ENCODE peak calls at places on chromosomes 16 and 17, in five cellular contexts. K is fibroblast of villous mesenchyme; P is brain microvascular endothelial cell; Q is tibial nerve; G is activated CD8-positive, alpha-beta T cell treated with anti-CD3 and anti-CD28 coated beads for 36 hours. F is an unnamed sample.

GRCh38 chr16:15955425-15955824 is 6.0 kb downstream of the ABCC1 start:
- DNase-seq in P (no peak), G (no peak), Q (no peak), K (no peak), F (no peak)

GRCh38 chr17:78588258-78589030 is 11.2 kb upstream of the DNAH17 start:
- DNase-seq in G (no peak), P (no peak), Q (no peak), K (no peak), F (no peak)

GRCh38 chr17:76082326-76083251 is 3.6 kb downstream of the ZACN start:
- DNase-seq in K (no peak), Q (no peak), P (no peak), G (no peak), F (no peak)

GRCh38 chr17:43766413-43767052 is 7.9 kb upstream of the SOST start:
- DNase-seq in P (peak), K (peak), Q (peak), G (peak), F (no peak)

GRCh38 chr17:20103454-20104448 is 94.6 kb downstream of the SPECC1 start:
- DNase-seq in Q (no peak), G (no peak), K (no peak), P (no peak), F (no peak)

GRCh38 chr17:40498281-40499084 is 2.9 kb downstream of the TNS4 start:
- DNase-seq in K (no peak), P (no peak), Q (no peak), G (no peak), F (no peak)

GRCh38 chr16:27303256-27304100 is 10.3 kb upstream of the IL4R start:
- DNase-seq in K (no peak), P (no peak), G (no peak), Q (no peak), F (no peak)

GRCh38 chr17:6639014-6639650 is 1.4 kb downstream of the KIAA0753 start:
- DNase-seq in G (peak), K (no peak), Q (no peak), P (no peak), F (no peak)

GRCh38 chr16:23505942-23506605 is 4.2 kb downstream of the GGA2 start:
- DNase-seq in K (no peak), P (peak), G (no peak), Q (no peak), F (no peak)

GRCh38 chr17:78358538-78359215 is 1.2 kb downstream of the SOCS3 start:
- DNase-seq in P (no peak), Q (no peak), G (peak), K (peak), F (no peak)

GRCh38 chr16:66516808-66517585 is 32.9 kb downstream of the TK2 start:
- DNase-seq in K (peak), Q (peak), P (peak), G (peak), F (peak)

GRCh38 chr17:66945451-66945850 is 19.1 kb upstream of the CACNG4 start:
- DNase-seq in K (no peak), G (no peak), Q (no peak), P (no peak), F (no peak)

GRCh38 chr17:3678095-3678820 is 9.6 kb downstream of the EMC6 start:
- DNase-seq in K (no peak), Q (no peak), G (no peak), P (no peak), F (no peak)

GRCh38 chr16:12724216-12724615 is 79.5 kb downstream of the CPPED1 start:
- DNase-seq in P (no peak), K (no peak), G (no peak), Q (no peak), F (no peak)

GRCh38 chr17:81576621-81577277 is 24.6 kb upstream of the FAAP100 start:
- DNase-seq in P (peak), Q (no peak), K (peak), G (no peak), F (no peak)
- TF ChIP-seq CTCF in P (peak), Q (no peak), K (no peak), G (no peak), F (no peak)

DNA sequence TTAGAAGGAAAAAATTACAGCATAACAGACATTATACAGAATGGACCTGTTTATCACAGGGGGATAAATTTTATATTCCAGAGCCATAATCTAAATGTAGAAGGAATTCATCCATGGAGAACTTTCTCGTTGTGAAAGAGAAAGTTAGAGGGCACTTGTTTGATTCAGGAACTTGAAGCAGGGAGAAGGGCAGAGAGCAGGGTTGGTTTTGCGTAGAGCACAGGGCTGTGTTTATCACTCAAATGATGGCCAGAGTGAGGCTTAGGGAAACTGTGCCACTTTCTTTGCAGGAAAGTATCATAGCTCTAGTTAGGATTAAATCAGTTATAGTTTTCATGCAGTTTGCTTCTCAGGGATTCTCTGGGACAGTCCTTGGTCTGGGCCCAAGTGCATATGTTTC is 29.1 kb upstream of the MED13 start:
- DNase-seq in Q (no peak), P (no peak), K (no peak), G (no peak), F (no peak)
- TF ChIP-seq CTCF in Q (no peak), P (no peak), K (no peak), G (no peak), F (no peak)

GRCh38 chr16:10934325-10935107 is 7.8 kb downstream of the DEXI start:
- DNase-seq in G (no peak), Q (no peak), P (no peak), K (no peak), F (no peak)
- TF ChIP-seq CTCF in G (no peak), Q (no peak), P (no peak), K (no peak), F (no peak)

GRCh38 chr16:70704586-70704985 is 18.7 kb upstream of the MTSS2 start:
- DNase-seq in Q (no peak), P (no peak), G (no peak), K (no peak), F (no peak)

GRCh38 chr16:70703835-70704381 is 18.1 kb upstream of the MTSS2 start:
- DNase-seq in K (no peak), P (no peak), G (no peak), Q (no peak), F (no peak)

GRCh38 chr16:70702624-70703023 is 16.8 kb upstream of the MTSS2 start:
- DNase-seq in Q (no peak), P (no peak), K (no peak), G (no peak), F (no peak)

GRCh38 chr16:70701998-70702397 is 16.1 kb upstream of the MTSS2 start:
- DNase-seq in K (no peak), Q (no peak), G (no peak), P (no peak), F (no peak)

DNA sequence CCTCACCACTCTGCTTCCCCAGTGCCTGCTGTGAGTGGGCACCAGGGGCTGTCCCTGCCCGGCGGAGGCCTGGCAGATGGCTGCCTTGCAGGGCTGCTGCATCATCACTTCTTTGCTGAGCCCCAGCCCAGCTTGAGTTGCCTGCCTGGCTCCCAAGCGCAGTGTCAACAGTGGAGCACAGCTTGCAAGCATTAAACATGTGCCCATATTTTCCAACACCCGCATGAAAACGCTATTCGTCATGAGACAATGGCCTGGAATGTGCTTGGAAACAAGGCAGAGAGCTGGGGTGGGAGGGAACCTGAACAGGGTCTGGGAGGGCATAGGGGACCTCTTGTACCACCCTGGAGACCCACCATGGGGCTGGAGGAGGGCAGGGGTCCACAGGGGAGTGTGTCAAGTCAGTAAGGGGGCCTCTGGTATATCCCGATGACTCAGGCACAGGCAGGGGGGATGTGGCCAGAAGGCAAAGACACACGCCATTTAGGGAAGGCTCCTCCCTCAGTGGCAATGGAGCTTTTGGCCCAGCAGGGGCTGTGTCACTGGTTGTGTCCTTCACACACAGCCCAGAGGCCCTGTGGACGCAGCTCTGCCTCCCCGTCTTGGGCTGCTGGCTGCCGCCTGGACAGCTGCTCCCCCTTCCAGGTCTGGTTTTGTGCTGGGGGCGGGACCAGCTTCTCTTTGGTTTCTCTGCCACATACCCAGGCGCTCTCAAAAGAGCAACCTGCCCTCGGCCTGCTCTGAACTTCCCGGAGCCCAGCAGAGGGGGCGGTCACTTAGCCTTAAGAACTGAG is 17.4 kb upstream of the MTSS2 start:
- DNase-seq in G (no peak), P (peak), Q (no peak), K (peak), F (no peak)
- TF ChIP-seq CTCF in G (no peak), P (peak), Q (peak), K (peak), F (no peak)

GRCh38 chr16:52861614-52862022 is 191.1 kb downstream of the CHD9NB start:
- DNase-seq in G (no peak), Q (no peak), P (peak), K (no peak), F (no peak)
- TF ChIP-seq CTCF in G (no peak), Q (no peak), P (peak), K (no peak), F (no peak)

DNA sequence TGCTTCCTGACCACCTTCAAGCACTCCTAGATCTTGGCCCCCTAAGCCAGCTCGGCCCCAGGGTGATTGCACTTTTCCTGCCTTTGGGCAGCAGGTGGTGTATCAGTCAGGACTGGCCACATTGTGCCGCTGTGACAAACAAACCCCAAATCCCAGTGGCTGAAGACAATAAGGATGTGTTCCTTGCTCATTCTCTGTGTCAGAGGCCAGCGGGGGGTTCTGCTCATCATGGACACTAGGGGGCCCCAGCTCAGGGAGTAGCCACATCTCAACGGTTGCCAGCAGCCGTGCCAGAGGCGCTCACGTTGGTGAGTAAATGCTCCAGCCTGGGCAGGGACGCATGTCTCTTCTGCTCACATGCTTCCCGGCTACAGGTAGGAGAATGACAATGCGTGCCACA is 60.4 kb downstream of the ZDHHC7 start:
- DNase-seq in Q (no peak), K (no peak), P (no peak), G (peak), F (no peak)
- TF ChIP-seq CTCF in Q (no peak), K (peak), P (peak), G (peak), F (peak)

DNA sequence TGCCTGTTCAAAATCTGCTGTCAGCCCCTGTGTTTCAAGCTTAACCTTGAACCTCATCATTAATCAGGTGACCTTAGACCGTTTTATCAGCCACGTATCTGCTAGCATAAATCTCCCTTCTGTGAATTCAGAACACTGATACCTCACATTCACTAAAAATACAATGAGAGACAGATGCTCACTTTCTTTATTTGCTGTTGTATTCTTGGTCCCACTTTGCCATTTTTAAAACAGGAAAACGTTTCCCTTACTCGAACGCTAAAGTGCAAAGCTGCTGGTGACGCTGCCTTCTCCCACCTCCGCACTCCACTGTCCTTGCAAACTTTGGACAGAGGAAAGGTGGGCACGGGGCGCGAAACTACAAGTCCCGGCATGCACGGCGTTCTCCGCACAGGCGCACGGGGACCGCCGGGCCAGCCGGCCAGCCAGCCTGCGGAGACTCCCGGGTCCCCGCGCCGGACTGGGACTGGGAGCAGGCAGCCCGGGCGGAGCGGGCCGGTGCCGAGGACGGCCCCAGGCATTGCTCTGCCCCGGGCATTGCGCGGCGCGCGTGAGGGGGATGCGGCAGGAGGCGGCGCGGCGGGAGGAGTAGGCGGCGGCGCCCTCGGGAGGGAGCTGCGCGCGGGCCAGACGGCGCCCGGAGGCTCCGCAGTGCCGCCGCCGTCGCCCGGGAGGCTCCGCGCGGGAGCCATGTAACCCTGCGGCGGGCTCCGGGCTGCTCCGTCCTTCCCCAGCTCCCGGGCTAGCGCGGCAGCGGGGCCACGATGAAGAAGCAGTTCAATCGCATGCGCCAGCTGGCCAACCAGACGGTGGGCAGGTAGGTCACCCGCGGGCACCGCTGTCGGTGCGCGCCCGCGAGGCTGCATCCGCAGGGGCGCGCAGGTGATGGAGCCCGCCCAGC is at the start of gene ARHGAP44:
- DNase-seq in K (peak), P (peak), G (peak), Q (peak), F (peak)
- TF ChIP-seq CTCF in K (no peak), P (no peak), G (no peak), Q (no peak), F (no peak)

DNA sequence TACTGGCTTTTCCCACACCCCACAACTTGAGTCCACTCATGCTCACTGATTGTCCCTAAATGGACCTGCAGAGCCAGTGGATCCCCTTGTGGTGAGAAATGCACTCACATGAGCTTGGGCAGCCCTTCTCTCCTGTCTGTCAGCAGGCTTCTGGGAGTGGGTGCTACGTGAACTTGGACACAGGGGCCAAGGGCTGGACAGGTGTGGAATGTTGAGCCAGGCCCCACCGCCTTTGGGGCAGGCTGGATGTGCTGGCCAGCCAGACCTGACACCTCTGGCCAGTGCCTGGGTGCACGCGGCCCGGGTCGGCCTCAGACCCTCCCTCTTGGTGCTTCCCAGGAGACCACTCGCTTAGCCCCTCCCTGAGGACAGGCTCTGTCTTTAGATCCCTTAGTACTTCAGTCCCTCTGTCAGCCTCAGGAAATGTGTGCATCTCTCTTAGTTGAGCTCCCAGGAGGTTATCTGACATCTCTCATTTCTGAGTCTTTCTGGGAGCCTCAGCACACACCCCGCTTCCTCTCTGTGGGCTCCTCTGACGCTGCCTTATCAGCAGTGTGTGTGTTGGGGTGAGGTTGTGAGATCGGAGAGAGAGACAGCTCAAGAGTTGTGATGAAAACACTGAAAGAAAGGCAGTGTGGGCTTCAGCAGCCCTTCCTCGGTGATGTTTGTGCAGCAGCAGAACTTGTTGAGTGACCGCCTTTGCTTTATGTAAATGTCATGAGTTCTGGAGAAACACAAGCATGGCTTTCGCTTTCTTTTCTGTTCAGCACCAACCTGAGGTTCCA is 117.0 kb downstream of the RAB11FIP4 start:
- DNase-seq in P (no peak), K (no peak), G (peak), Q (no peak), F (peak)
- TF ChIP-seq CTCF in P (peak), K (peak), G (peak), Q (no peak), F (peak)

DNA sequence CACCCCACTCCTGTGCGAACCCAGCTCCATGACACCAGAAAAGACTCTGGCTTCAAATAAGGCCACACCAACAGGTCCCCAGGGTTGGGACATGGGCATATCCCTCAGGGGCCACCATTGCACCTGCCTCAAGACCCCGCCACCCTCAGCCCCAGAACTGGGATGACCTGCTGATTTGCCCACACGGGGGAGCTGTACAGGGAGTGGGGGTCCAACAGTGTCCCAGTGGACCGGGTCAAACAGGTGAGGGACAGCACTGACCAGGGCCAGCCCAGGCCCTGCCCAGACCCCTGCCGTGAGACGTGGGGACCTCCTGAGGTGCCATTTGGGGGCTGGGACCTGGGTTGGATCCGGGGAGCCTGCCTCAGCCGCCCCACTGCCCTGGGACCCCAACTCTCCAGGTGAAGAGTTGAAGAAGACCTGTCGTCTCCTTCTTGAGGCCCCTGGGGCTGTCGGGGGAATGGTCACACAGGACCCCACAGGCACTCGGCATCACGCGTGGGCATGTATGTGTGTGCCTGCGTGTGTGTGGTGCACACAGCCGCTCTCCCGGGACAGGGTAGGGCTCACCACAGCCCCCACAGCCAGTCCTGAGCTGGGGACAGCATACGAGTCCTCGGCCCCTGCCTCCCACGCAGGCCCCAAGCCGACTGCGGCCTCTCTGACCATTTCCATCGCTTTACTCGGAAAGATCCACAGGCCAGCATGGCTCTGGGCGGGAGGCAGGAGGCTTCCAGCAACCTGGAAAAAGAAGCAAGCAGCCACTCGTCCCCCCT is 34.2 kb upstream of the ZNF469 start:
- DNase-seq in K (no peak), G (no peak), Q (no peak), P (no peak), F (no peak)
- TF ChIP-seq CTCF in K (no peak), G (no peak), Q (no peak), P (no peak), F (no peak)

F was measured in GM10248.